ENCODE peak calls at places on chromosome 1, in eight cellular contexts. One of them, this sample, is unnamed.

GRCh38 chr1:218254296-218254918 is 30.7 kb upstream of the RRP15 start:
- DNase-seq in IMR-90: no peak
- DNase-seq in H54: no peak
- DNase-seq in GM12891: no peak
- DNase-seq in sigmoid colon: no peak
- DNase-seq in HCT116: no peak
- DNase-seq in esophagus squamous epithelium: no peak
- DNase-seq in endothelial cell of umbilical vein: no peak
- DNase-seq in this sample: no peak

GRCh38 chr1:159771501-159771900 is 9.3 kb upstream of the DUSP23 start:
- DNase-seq in IMR-90: no peak
- DNase-seq in H54: no peak
- DNase-seq in GM12891: no peak
- DNase-seq in sigmoid colon: no peak
- DNase-seq in HCT116: no peak
- DNase-seq in esophagus squamous epithelium: no peak
- DNase-seq in endothelial cell of umbilical vein: no peak
- DNase-seq in this sample: no peak

GRCh38 chr1:44576456-44577150 is 97.7 kb downstream of the TMEM53 start:
- DNase-seq in IMR-90: no peak
- DNase-seq in H54: no peak
- DNase-seq in GM12891: no peak
- DNase-seq in sigmoid colon: no peak
- DNase-seq in HCT116: no peak
- DNase-seq in esophagus squamous epithelium: no peak
- DNase-seq in endothelial cell of umbilical vein: peak
- DNase-seq in this sample: no peak

GRCh38 chr1:38000529-38001453 is 4.5 kb downstream of the FHL3 start:
- DNase-seq in IMR-90: peak
- DNase-seq in H54: peak
- DNase-seq in GM12891: no peak
- DNase-seq in sigmoid colon: peak
- DNase-seq in HCT116: no peak
- DNase-seq in esophagus squamous epithelium: no peak
- DNase-seq in endothelial cell of umbilical vein: peak
- DNase-seq in this sample: no peak

GRCh38 chr1:165112260-165112659 is 244.3 kb downstream of the LMX1A start:
- DNase-seq in IMR-90: no peak
- DNase-seq in H54: no peak
- DNase-seq in GM12891: no peak
- DNase-seq in sigmoid colon: no peak
- DNase-seq in HCT116: no peak
- DNase-seq in esophagus squamous epithelium: no peak
- DNase-seq in endothelial cell of umbilical vein: no peak
- DNase-seq in this sample: no peak

GRCh38 chr1:163144418-163144817 is 58.3 kb downstream of the RGS5 start:
- DNase-seq in IMR-90: no peak
- DNase-seq in H54: no peak
- DNase-seq in GM12891: no peak
- DNase-seq in sigmoid colon: no peak
- DNase-seq in HCT116: no peak
- DNase-seq in esophagus squamous epithelium: no peak
- DNase-seq in endothelial cell of umbilical vein: no peak
- DNase-seq in this sample: no peak

GRCh38 chr1:172185206-172185605 is 235.3 kb upstream of the C1orf105 start:
- DNase-seq in IMR-90: peak
- DNase-seq in H54: no peak
- DNase-seq in GM12891: no peak
- DNase-seq in sigmoid colon: no peak
- DNase-seq in HCT116: no peak
- DNase-seq in esophagus squamous epithelium: no peak
- DNase-seq in endothelial cell of umbilical vein: peak
- DNase-seq in this sample: no peak

GRCh38 chr1:23925279-23925678 is 12.1 kb upstream of the CNR2 start:
- DNase-seq in IMR-90: no peak
- DNase-seq in H54: no peak
- DNase-seq in GM12891: no peak
- DNase-seq in sigmoid colon: no peak
- DNase-seq in HCT116: no peak
- DNase-seq in esophagus squamous epithelium: no peak
- DNase-seq in endothelial cell of umbilical vein: no peak
- DNase-seq in this sample: no peak

GRCh38 chr1:66250483-66250882 is 283.5 kb upstream of the SGIP1 start:
- DNase-seq in IMR-90: no peak
- DNase-seq in H54: no peak
- DNase-seq in GM12891: no peak
- DNase-seq in sigmoid colon: no peak
- DNase-seq in HCT116: no peak
- DNase-seq in esophagus squamous epithelium: no peak
- DNase-seq in endothelial cell of umbilical vein: no peak
- DNase-seq in this sample: no peak

GRCh38 chr1:200738733-200739498 is at the start of gene CAMSAP2:
- DNase-seq in IMR-90: peak
- DNase-seq in H54: peak
- DNase-seq in GM12891: peak
- DNase-seq in sigmoid colon: peak
- DNase-seq in HCT116: peak
- DNase-seq in esophagus squamous epithelium: peak
- DNase-seq in endothelial cell of umbilical vein: peak
- DNase-seq in this sample: peak
- TF ChIP-seq POLR2A in IMR-90: peak
- TF ChIP-seq POLR2A in H54: no peak
- TF ChIP-seq POLR2A in GM12891: peak
- TF ChIP-seq POLR2A in sigmoid colon: peak
- TF ChIP-seq POLR2A in HCT116: peak
- TF ChIP-seq POLR2A in esophagus squamous epithelium: peak
- TF ChIP-seq POLR2A in endothelial cell of umbilical vein: peak
- TF ChIP-seq POLR2A in this sample: no peak

DNA sequence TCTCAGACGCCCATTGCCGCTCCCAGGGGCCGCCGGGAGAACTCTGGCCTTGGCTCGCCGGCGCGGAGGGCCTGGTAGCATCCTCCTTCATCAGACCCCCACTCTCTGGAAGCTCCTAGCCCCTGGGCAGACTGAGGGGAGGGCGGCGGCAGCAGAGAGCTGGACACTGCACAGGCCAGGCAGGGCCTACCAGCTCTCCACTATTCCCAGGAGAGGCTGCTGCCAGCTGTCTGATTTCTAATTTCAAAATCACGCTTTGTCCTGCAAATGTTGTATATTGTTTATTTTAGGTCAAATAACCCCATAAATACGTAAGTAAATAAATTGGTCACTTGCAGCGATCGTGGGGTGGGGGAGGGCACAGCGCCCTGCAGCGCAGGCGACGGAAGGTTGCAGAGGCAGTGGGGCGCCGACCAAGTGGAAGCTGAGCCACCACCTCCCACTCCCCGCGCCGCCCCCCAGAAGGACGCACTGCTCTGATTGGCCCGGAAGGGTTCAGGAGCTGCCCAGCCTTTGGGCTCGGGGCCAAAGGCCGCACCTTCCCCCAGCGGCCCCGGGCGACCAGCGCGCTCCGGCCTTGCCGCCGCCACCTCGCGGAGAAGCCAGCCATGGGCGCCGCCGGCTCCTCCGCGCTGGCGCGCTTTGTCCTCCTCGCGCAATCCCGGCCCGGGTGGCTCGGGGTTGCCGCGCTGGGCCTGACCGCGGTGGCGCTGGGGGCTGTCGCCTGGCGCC is at the start of gene MTARC1:
- DNase-seq in IMR-90: no peak
- DNase-seq in H54: peak
- DNase-seq in GM12891: no peak
- DNase-seq in sigmoid colon: peak
- DNase-seq in HCT116: no peak
- DNase-seq in esophagus squamous epithelium: no peak
- DNase-seq in endothelial cell of umbilical vein: peak
- DNase-seq in this sample: peak
- TF ChIP-seq POLR2A in IMR-90: no peak
- TF ChIP-seq POLR2A in H54: no peak
- TF ChIP-seq POLR2A in GM12891: no peak
- TF ChIP-seq POLR2A in sigmoid colon: no peak
- TF ChIP-seq POLR2A in HCT116: peak
- TF ChIP-seq POLR2A in esophagus squamous epithelium: no peak
- TF ChIP-seq POLR2A in endothelial cell of umbilical vein: no peak
- TF ChIP-seq POLR2A in this sample: no peak

GRCh38 chr1:19878637-19878985 is 3.6 kb upstream of the OTUD3 start:
- DNase-seq in IMR-90: no peak
- DNase-seq in H54: no peak
- DNase-seq in GM12891: no peak
- DNase-seq in sigmoid colon: no peak
- DNase-seq in HCT116: no peak
- DNase-seq in esophagus squamous epithelium: no peak
- DNase-seq in endothelial cell of umbilical vein: no peak
- DNase-seq in this sample: no peak

GRCh38 chr1:19877351-19877750 is 4.8 kb upstream of the OTUD3 start:
- DNase-seq in IMR-90: no peak
- DNase-seq in H54: no peak
- DNase-seq in GM12891: no peak
- DNase-seq in sigmoid colon: no peak
- DNase-seq in HCT116: no peak
- DNase-seq in esophagus squamous epithelium: no peak
- DNase-seq in endothelial cell of umbilical vein: no peak
- DNase-seq in this sample: no peak

GRCh38 chr1:19879227-19879626 is 3.0 kb upstream of the OTUD3 start:
- DNase-seq in IMR-90: no peak
- DNase-seq in H54: no peak
- DNase-seq in GM12891: no peak
- DNase-seq in sigmoid colon: no peak
- DNase-seq in HCT116: no peak
- DNase-seq in esophagus squamous epithelium: no peak
- DNase-seq in endothelial cell of umbilical vein: no peak
- DNase-seq in this sample: no peak

GRCh38 chr1:19882111-19883071 is at the start of gene OTUD3:
- DNase-seq in IMR-90: peak
- DNase-seq in H54: peak
- DNase-seq in GM12891: peak
- DNase-seq in sigmoid colon: peak
- DNase-seq in HCT116: peak
- DNase-seq in esophagus squamous epithelium: peak
- DNase-seq in endothelial cell of umbilical vein: peak
- DNase-seq in this sample: peak

DNA sequence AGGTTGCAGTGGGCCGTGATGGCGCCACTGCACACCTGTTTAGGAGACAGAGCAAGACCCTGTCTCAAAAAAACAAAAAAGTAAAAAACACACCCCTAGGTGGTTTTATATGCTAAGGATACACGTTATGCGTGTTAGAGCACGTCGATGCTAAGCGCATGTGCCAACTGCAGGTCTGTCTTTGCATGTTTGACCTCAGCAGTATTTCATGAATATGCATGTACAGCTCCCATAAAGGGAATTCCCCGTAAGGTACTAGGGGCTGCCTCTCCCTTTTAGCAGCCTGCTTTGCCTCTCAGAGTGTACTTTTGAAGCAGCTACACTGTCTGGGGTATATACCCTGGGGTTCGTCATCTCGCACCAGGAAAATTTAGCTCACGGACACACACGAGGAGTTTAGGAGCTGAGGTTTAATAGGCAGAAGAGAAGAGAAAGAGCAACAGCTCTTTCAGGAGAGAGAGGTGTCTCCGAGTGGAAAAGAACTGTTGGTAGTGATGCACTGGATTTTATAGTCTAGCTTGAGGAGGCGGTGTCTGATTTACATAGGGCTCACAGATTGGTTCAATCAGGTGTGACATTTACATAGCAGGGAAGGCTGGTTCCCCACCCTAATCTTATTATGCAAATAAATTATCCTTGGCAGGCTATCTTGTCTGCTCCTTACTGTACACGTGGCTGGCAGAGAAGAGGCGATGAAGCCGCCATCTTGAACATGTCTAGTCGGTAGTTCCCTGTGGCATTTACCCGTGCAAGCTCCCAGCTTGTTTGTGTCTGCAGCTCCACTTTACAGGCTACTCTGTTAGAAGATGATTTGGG is 4.2 kb upstream of the OTUD3 start:
- DNase-seq in IMR-90: no peak
- DNase-seq in H54: no peak
- DNase-seq in GM12891: no peak
- DNase-seq in sigmoid colon: no peak
- DNase-seq in HCT116: no peak
- DNase-seq in esophagus squamous epithelium: no peak
- DNase-seq in endothelial cell of umbilical vein: no peak
- DNase-seq in this sample: no peak
- TF ChIP-seq POLR2A in IMR-90: no peak
- TF ChIP-seq POLR2A in H54: no peak
- TF ChIP-seq POLR2A in GM12891: no peak
- TF ChIP-seq POLR2A in sigmoid colon: no peak
- TF ChIP-seq POLR2A in HCT116: no peak
- TF ChIP-seq POLR2A in esophagus squamous epithelium: no peak
- TF ChIP-seq POLR2A in endothelial cell of umbilical vein: no peak
- TF ChIP-seq POLR2A in this sample: no peak

DNA sequence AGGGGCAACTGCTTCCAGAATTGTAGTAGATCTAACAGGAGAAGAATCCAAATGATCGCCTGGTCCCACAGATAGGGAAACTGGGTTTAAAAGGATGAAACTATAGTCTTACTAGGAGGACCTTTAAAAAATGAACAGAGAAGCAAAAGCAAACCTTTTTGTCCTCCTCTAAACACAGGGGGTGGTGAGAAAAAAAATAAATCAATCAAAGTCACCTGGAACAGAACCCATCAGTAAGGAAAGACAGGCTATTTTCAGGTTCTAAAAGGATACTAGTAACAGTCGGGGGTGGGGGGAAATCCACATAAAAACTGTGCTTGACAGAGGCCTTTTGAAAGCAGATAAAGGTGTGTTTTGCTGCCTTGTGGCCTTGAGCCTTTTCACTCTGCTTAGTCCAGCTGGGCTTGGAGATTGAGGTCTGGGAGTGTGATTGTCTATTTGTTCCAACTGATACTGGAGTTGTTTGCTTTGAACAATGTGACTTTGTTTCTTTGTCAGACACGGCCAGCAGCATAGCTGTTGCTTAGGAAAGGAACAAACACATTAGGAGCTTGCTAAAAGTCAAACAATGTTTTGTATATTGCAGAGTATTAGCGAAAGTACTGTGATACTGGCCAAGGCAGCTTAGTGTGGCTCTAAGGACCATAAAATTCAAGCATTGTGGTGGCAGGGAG is 141.1 kb upstream of the IRF2BP2 start:
- DNase-seq in IMR-90: no peak
- DNase-seq in H54: no peak
- DNase-seq in GM12891: no peak
- DNase-seq in sigmoid colon: no peak
- DNase-seq in HCT116: no peak
- DNase-seq in esophagus squamous epithelium: no peak
- DNase-seq in endothelial cell of umbilical vein: peak
- DNase-seq in this sample: peak
- TF ChIP-seq POLR2A in IMR-90: no peak
- TF ChIP-seq POLR2A in H54: no peak
- TF ChIP-seq POLR2A in GM12891: no peak
- TF ChIP-seq POLR2A in sigmoid colon: no peak
- TF ChIP-seq POLR2A in HCT116: no peak
- TF ChIP-seq POLR2A in esophagus squamous epithelium: no peak
- TF ChIP-seq POLR2A in endothelial cell of umbilical vein: no peak
- TF ChIP-seq POLR2A in this sample: no peak

This sample was measured in erythroblast.